ENCODE peak calls at places on chromosomes 12 and 14, in seven cellular contexts. One of them, this sample, is unnamed. For H3K4me1, the result is how much of the 10 kb centered on the place peaks cover.

GRCh38 chr14:55130194-55130550 is 1.1 kb downstream of the LGALS3 start:
- DNase-seq in adipocyte: no peak
- DNase-seq in neuronal stem cell: no peak
- DNase-seq in upper lobe of left lung: no peak
- DNase-seq in A549: peak
- DNase-seq in tibial artery: no peak
- DNase-seq in cardiac muscle cell: peak
- DNase-seq in this sample: no peak

GRCh38 chr14:69363964-69364363 is 34.1 kb downstream of the ERH start:
- DNase-seq in cardiac muscle cell: no peak
- DNase-seq in neuronal stem cell: no peak
- DNase-seq in A549: no peak
- DNase-seq in tibial artery: no peak
- DNase-seq in upper lobe of left lung: no peak
- DNase-seq in adipocyte: no peak
- DNase-seq in this sample: no peak

GRCh38 chr14:37763266-37763665 is 167.8 kb downstream of the TTC6 start:
- DNase-seq in A549: no peak
- DNase-seq in adipocyte: no peak
- DNase-seq in cardiac muscle cell: no peak
- DNase-seq in neuronal stem cell: no peak
- DNase-seq in upper lobe of left lung: no peak
- DNase-seq in tibial artery: no peak
- DNase-seq in this sample: no peak

GRCh38 chr12:119036878-119037493 is 55.6 kb downstream of the SRRM4 start:
- DNase-seq in upper lobe of left lung: no peak
- DNase-seq in A549: peak
- DNase-seq in tibial artery: no peak
- DNase-seq in adipocyte: no peak
- DNase-seq in neuronal stem cell: peak
- DNase-seq in cardiac muscle cell: peak
- DNase-seq in this sample: no peak

GRCh38 chr12:34347367-34347766 is 325.1 kb downstream of the ALG10 start:
- DNase-seq in cardiac muscle cell: no peak
- DNase-seq in adipocyte: no peak
- DNase-seq in tibial artery: no peak
- DNase-seq in upper lobe of left lung: no peak
- DNase-seq in neuronal stem cell: no peak
- DNase-seq in A549: peak
- DNase-seq in this sample: no peak

GRCh38 chr14:51680031-51680430 is 28.3 kb downstream of the FRMD6 start:
- DNase-seq in adipocyte: no peak
- DNase-seq in neuronal stem cell: no peak
- DNase-seq in cardiac muscle cell: peak
- DNase-seq in tibial artery: no peak
- DNase-seq in upper lobe of left lung: no peak
- DNase-seq in A549: no peak
- DNase-seq in this sample: no peak

GRCh38 chr14:52318829-52319604 is 4.9 kb downstream of the PTGER2 start:
- DNase-seq in A549: no peak
- DNase-seq in upper lobe of left lung: no peak
- DNase-seq in cardiac muscle cell: no peak
- DNase-seq in tibial artery: no peak
- DNase-seq in adipocyte: no peak
- DNase-seq in neuronal stem cell: no peak
- DNase-seq in this sample: no peak

GRCh38 chr14:89298056-89298834 is 118.8 kb downstream of the FOXN3 start:
- DNase-seq in neuronal stem cell: no peak
- DNase-seq in cardiac muscle cell: no peak
- DNase-seq in adipocyte: no peak
- DNase-seq in A549: no peak
- DNase-seq in upper lobe of left lung: no peak
- DNase-seq in tibial artery: no peak
- DNase-seq in this sample: no peak

GRCh38 chr12:109951751-109952150 is 44.4 kb downstream of the GIT2 start:
- DNase-seq in upper lobe of left lung: no peak
- DNase-seq in neuronal stem cell: no peak
- DNase-seq in adipocyte: peak
- DNase-seq in cardiac muscle cell: peak
- DNase-seq in tibial artery: no peak
- DNase-seq in A549: no peak
- DNase-seq in this sample: peak

GRCh38 chr14:97010491-97011160 is 213.4 kb downstream of the VRK1 start:
- DNase-seq in adipocyte: no peak
- DNase-seq in A549: no peak
- DNase-seq in upper lobe of left lung: no peak
- DNase-seq in tibial artery: no peak
- DNase-seq in neuronal stem cell: no peak
- DNase-seq in cardiac muscle cell: no peak
- DNase-seq in this sample: no peak

GRCh38 chr12:58764100-58764953 is 156.0 kb downstream of the LRIG3 start:
- DNase-seq in neuronal stem cell: no peak
- DNase-seq in A549: no peak
- DNase-seq in adipocyte: peak
- DNase-seq in upper lobe of left lung: no peak
- DNase-seq in tibial artery: no peak
- DNase-seq in cardiac muscle cell: no peak
- DNase-seq in this sample: no peak

GRCh38 chr12:131929530-131930456 is 717 bp downstream of the PUS1 start:
- DNase-seq in adipocyte: peak
- DNase-seq in neuronal stem cell: no peak
- DNase-seq in A549: peak
- DNase-seq in tibial artery: no peak
- DNase-seq in cardiac muscle cell: peak
- DNase-seq in upper lobe of left lung: peak
- DNase-seq in this sample: peak

GRCh38 chr12:85784096-85784720 is 52.0 kb downstream of the RASSF9 start:
- DNase-seq in upper lobe of left lung: no peak
- DNase-seq in neuronal stem cell: no peak
- DNase-seq in cardiac muscle cell: no peak
- DNase-seq in A549: no peak
- DNase-seq in tibial artery: no peak
- DNase-seq in adipocyte: no peak
- DNase-seq in this sample: no peak

GRCh38 chr14:83874662-83875061 is 1655.3 kb upstream of the FLRT2 start:
- DNase-seq in upper lobe of left lung: no peak
- DNase-seq in tibial artery: no peak
- DNase-seq in cardiac muscle cell: no peak
- DNase-seq in adipocyte: peak
- DNase-seq in neuronal stem cell: no peak
- DNase-seq in A549: no peak
- DNase-seq in this sample: no peak

GRCh38 chr12:4809013-4809448 is 88.8 kb downstream of the GALNT8 start:
- DNase-seq in A549: no peak
- DNase-seq in adipocyte: no peak
- DNase-seq in upper lobe of left lung: no peak
- DNase-seq in cardiac muscle cell: no peak
- DNase-seq in tibial artery: peak
- DNase-seq in neuronal stem cell: peak
- DNase-seq in this sample: no peak

GRCh38 chr14:88981948-88982347 is 157.5 kb downstream of the TTC8 start:
- DNase-seq in upper lobe of left lung: no peak
- DNase-seq in adipocyte: no peak
- DNase-seq in neuronal stem cell: no peak
- DNase-seq in A549: no peak
- DNase-seq in cardiac muscle cell: no peak
- DNase-seq in tibial artery: no peak
- DNase-seq in this sample: no peak

GRCh38 chr12:53171725-53172329 is 8.7 kb upstream of the ZNF740 start:
- DNase-seq in A549: peak
- DNase-seq in tibial artery: no peak
- DNase-seq in adipocyte: no peak
- DNase-seq in cardiac muscle cell: no peak
- DNase-seq in neuronal stem cell: no peak
- DNase-seq in upper lobe of left lung: no peak
- DNase-seq in this sample: no peak

GRCh38 chr12:53989227-53990113 is 4.5 kb downstream of the HOXC10 start:
- DNase-seq in adipocyte: peak
- DNase-seq in cardiac muscle cell: peak
- DNase-seq in A549: peak
- DNase-seq in upper lobe of left lung: no peak
- DNase-seq in neuronal stem cell: no peak
- DNase-seq in tibial artery: no peak
- DNase-seq in this sample: no peak

GRCh38 chr12:91744613-91745012 is 401.0 kb downstream of the BTG1 start:
- DNase-seq in cardiac muscle cell: no peak
- DNase-seq in upper lobe of left lung: no peak
- DNase-seq in tibial artery: no peak
- DNase-seq in neuronal stem cell: no peak
- DNase-seq in adipocyte: no peak
- DNase-seq in A549: no peak
- DNase-seq in this sample: no peak

GRCh38 chr12:124454352-124454725 is 113.1 kb downstream of the NCOR2 start:
- DNase-seq in A549: no peak
- DNase-seq in tibial artery: no peak
- DNase-seq in neuronal stem cell: no peak
- DNase-seq in cardiac muscle cell: no peak
- DNase-seq in adipocyte: no peak
- DNase-seq in upper lobe of left lung: no peak
- DNase-seq in this sample: no peak

GRCh38 chr12:12505544-12506501 is 56.8 kb downstream of the DUSP16 start:
- DNase-seq in adipocyte: peak
- DNase-seq in A549: no peak
- DNase-seq in neuronal stem cell: no peak
- DNase-seq in cardiac muscle cell: peak
- DNase-seq in tibial artery: no peak
- DNase-seq in upper lobe of left lung: no peak
- DNase-seq in this sample: no peak

GRCh38 chr14:24443053-24443683 is 592 bp upstream of the SDR39U1 start:
- DNase-seq in neuronal stem cell: no peak
- DNase-seq in upper lobe of left lung: no peak
- DNase-seq in adipocyte: peak
- DNase-seq in cardiac muscle cell: no peak
- DNase-seq in A549: no peak
- DNase-seq in tibial artery: no peak
- DNase-seq in this sample: no peak

GRCh38 chr12:117854339-117855012 is 114.3 kb downstream of the KSR2 start:
- DNase-seq in neuronal stem cell: peak
- DNase-seq in adipocyte: peak
- DNase-seq in upper lobe of left lung: no peak
- DNase-seq in cardiac muscle cell: peak
- DNase-seq in tibial artery: no peak
- DNase-seq in A549: peak
- DNase-seq in this sample: no peak

GRCh38 chr12:51820721-51821422 is 27.6 kb downstream of the FIGNL2 start:
- DNase-seq in cardiac muscle cell: peak
- DNase-seq in tibial artery: no peak
- DNase-seq in upper lobe of left lung: peak
- DNase-seq in neuronal stem cell: peak
- DNase-seq in A549: peak
- DNase-seq in adipocyte: peak
- DNase-seq in this sample: no peak

GRCh38 chr12:13154027-13154538 is 42.4 kb upstream of the EMP1 start:
- DNase-seq in A549: no peak
- DNase-seq in adipocyte: peak
- DNase-seq in upper lobe of left lung: no peak
- DNase-seq in tibial artery: no peak
- DNase-seq in neuronal stem cell: no peak
- DNase-seq in cardiac muscle cell: peak
- DNase-seq in this sample: no peak

GRCh38 chr12:115423546-115423987 is 739.6 kb upstream of the TBX3 start:
- DNase-seq in neuronal stem cell: no peak
- DNase-seq in cardiac muscle cell: no peak
- DNase-seq in A549: peak
- DNase-seq in tibial artery: no peak
- DNase-seq in upper lobe of left lung: no peak
- DNase-seq in adipocyte: no peak
- DNase-seq in this sample: no peak

GRCh38 chr12:12791756-12792346 is 6.4 kb downstream of the APOLD1 start:
- DNase-seq in tibial artery: no peak
- DNase-seq in neuronal stem cell: no peak
- DNase-seq in A549: peak
- DNase-seq in adipocyte: no peak
- DNase-seq in upper lobe of left lung: no peak
- DNase-seq in cardiac muscle cell: peak
- DNase-seq in this sample: no peak

GRCh38 chr12:48000878-48001321 is 3.4 kb downstream of the COL2A1 start:
- DNase-seq in upper lobe of left lung: no peak
- DNase-seq in tibial artery: no peak
- DNase-seq in neuronal stem cell: peak
- DNase-seq in A549: peak
- DNase-seq in adipocyte: peak
- DNase-seq in cardiac muscle cell: peak
- DNase-seq in this sample: no peak
- H3K4me1 ChIP-seq in upper lobe of left lung: half or more
- H3K4me1 ChIP-seq in tibial artery: under half
- H3K4me1 ChIP-seq in neuronal stem cell: under half
- H3K4me1 ChIP-seq in A549: under half
- H3K4me1 ChIP-seq in adipocyte: under half
- H3K4me1 ChIP-seq in cardiac muscle cell: under half
- H3K4me1 ChIP-seq in this sample: under half

GRCh38 chr14:99534333-99534732 is 53.1 kb downstream of the CCNK start:
- DNase-seq in upper lobe of left lung: no peak
- DNase-seq in cardiac muscle cell: no peak
- DNase-seq in tibial artery: no peak
- DNase-seq in A549: no peak
- DNase-seq in adipocyte: no peak
- DNase-seq in neuronal stem cell: peak
- DNase-seq in this sample: no peak
- H3K4me1 ChIP-seq in upper lobe of left lung: under half
- H3K4me1 ChIP-seq in cardiac muscle cell: under half
- H3K4me1 ChIP-seq in tibial artery: under half
- H3K4me1 ChIP-seq in A549: under half
- H3K4me1 ChIP-seq in adipocyte: under half
- H3K4me1 ChIP-seq in neuronal stem cell: half or more
- H3K4me1 ChIP-seq in this sample: under half

DNA sequence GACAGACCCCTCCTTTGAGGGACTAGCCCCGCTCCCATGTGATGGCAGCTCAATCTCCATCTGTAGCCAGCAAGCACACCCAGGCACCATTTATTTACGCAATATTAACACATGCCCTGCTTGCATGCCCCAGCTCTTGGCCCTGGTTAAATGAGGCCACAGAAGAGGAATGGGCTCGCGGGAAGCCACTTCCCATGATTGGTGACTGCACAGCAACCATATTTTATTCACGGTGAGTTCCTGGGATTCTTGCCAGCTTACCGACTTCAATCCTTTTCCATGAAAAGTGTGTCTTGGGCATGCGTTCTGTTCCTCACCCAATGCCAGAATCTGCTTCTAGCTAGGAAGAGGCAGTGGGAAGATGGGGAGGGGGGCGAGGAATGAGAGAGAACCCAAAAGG is 54.7 kb downstream of the PITPNM2 start:
- DNase-seq in neuronal stem cell: no peak
- DNase-seq in A549: no peak
- DNase-seq in cardiac muscle cell: no peak
- DNase-seq in adipocyte: no peak
- DNase-seq in upper lobe of left lung: no peak
- DNase-seq in tibial artery: no peak
- DNase-seq in this sample: no peak
- H3K4me1 ChIP-seq in neuronal stem cell: under half
- H3K4me1 ChIP-seq in A549: half or more
- H3K4me1 ChIP-seq in cardiac muscle cell: half or more
- H3K4me1 ChIP-seq in adipocyte: under half
- H3K4me1 ChIP-seq in upper lobe of left lung: half or more
- H3K4me1 ChIP-seq in tibial artery: under half
- H3K4me1 ChIP-seq in this sample: under half

DNA sequence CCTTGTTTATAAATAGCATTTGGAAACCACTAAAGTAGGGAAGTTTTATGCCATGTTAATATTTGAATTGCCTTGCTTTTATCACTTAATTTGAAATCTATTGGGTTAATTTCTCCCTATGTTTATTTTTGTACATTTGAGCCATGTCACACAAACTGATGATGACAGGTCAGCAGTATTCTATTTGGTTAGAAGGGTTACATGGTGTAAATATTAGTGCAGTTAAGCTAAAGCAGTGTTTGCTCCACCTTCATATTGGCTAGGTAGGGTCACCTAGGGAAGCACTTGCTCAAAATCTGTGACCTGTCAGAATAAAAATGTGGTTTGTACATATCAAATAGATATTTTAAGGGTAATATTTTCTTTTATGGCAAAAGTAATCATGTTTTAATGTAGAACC is 4.4 kb downstream of the RAN start:
- DNase-seq in neuronal stem cell: no peak
- DNase-seq in upper lobe of left lung: no peak
- DNase-seq in cardiac muscle cell: no peak
- DNase-seq in adipocyte: no peak
- DNase-seq in A549: no peak
- DNase-seq in tibial artery: no peak
- DNase-seq in this sample: no peak
- H3K4me1 ChIP-seq in neuronal stem cell: under half
- H3K4me1 ChIP-seq in upper lobe of left lung: under half
- H3K4me1 ChIP-seq in cardiac muscle cell: under half
- H3K4me1 ChIP-seq in adipocyte: under half
- H3K4me1 ChIP-seq in A549: under half
- H3K4me1 ChIP-seq in tibial artery: under half
- H3K4me1 ChIP-seq in this sample: under half